ENCODE peak calls at places on chromosomes 2 and 18, in eight cellular contexts. One of them, this sample, is unnamed.

GRCh38 chr2:148896116-148896515 is 21.1 kb downstream of the KIF5C start:
- DNase-seq in thoracic aorta: no peak
- DNase-seq in GM23338: no peak
- DNase-seq in IMR-90: no peak
- DNase-seq in fibroblast of the aortic adventitia: no peak
- DNase-seq in AG04450: no peak
- DNase-seq in WERI-Rb-1: no peak
- DNase-seq in brain microvascular endothelial cell: no peak
- DNase-seq in this sample: no peak

GRCh38 chr18:35694803-35695202 is 113.3 kb downstream of the GALNT1 start:
- DNase-seq in WERI-Rb-1: no peak
- DNase-seq in thoracic aorta: no peak
- DNase-seq in AG04450: no peak
- DNase-seq in fibroblast of the aortic adventitia: no peak
- DNase-seq in GM23338: no peak
- DNase-seq in brain microvascular endothelial cell: no peak
- DNase-seq in IMR-90: no peak
- DNase-seq in this sample: no peak

GRCh38 chr2:98026927-98027522 is 31.3 kb upstream of the TMEM131 start:
- DNase-seq in GM23338: no peak
- DNase-seq in WERI-Rb-1: no peak
- DNase-seq in IMR-90: no peak
- DNase-seq in brain microvascular endothelial cell: no peak
- DNase-seq in thoracic aorta: no peak
- DNase-seq in AG04450: no peak
- DNase-seq in fibroblast of the aortic adventitia: no peak
- DNase-seq in this sample: no peak

GRCh38 chr2:142557391-142557790 is 320.1 kb upstream of the KYNU start:
- DNase-seq in WERI-Rb-1: no peak
- DNase-seq in GM23338: no peak
- DNase-seq in thoracic aorta: no peak
- DNase-seq in brain microvascular endothelial cell: peak
- DNase-seq in AG04450: no peak
- DNase-seq in IMR-90: no peak
- DNase-seq in fibroblast of the aortic adventitia: no peak
- DNase-seq in this sample: peak

GRCh38 chr2:2701176-2701781 is 370.2 kb upstream of the MYT1L start:
- DNase-seq in brain microvascular endothelial cell: no peak
- DNase-seq in thoracic aorta: no peak
- DNase-seq in fibroblast of the aortic adventitia: no peak
- DNase-seq in WERI-Rb-1: no peak
- DNase-seq in GM23338: no peak
- DNase-seq in AG04450: no peak
- DNase-seq in IMR-90: no peak
- DNase-seq in this sample: no peak

GRCh38 chr2:208183526-208183925 is 6.3 kb downstream of the C2orf80 start:
- DNase-seq in thoracic aorta: no peak
- DNase-seq in AG04450: no peak
- DNase-seq in brain microvascular endothelial cell: no peak
- DNase-seq in IMR-90: no peak
- DNase-seq in WERI-Rb-1: no peak
- DNase-seq in fibroblast of the aortic adventitia: no peak
- DNase-seq in GM23338: peak
- DNase-seq in this sample: no peak

GRCh38 chr18:48326901-48327675 is 82.1 kb downstream of the ZBTB7C start:
- DNase-seq in IMR-90: peak
- DNase-seq in AG04450: no peak
- DNase-seq in GM23338: no peak
- DNase-seq in brain microvascular endothelial cell: peak
- DNase-seq in WERI-Rb-1: no peak
- DNase-seq in thoracic aorta: no peak
- DNase-seq in fibroblast of the aortic adventitia: peak
- DNase-seq in this sample: peak

GRCh38 chr2:234495076-234495800 is 1.6 kb downstream of the ARL4C start:
- DNase-seq in thoracic aorta: no peak
- DNase-seq in WERI-Rb-1: no peak
- DNase-seq in IMR-90: peak
- DNase-seq in brain microvascular endothelial cell: no peak
- DNase-seq in AG04450: no peak
- DNase-seq in GM23338: peak
- DNase-seq in fibroblast of the aortic adventitia: peak
- DNase-seq in this sample: no peak

GRCh38 chr2:100238471-100238870 is 83.8 kb downstream of the LONRF2 start:
- DNase-seq in IMR-90: no peak
- DNase-seq in WERI-Rb-1: no peak
- DNase-seq in fibroblast of the aortic adventitia: no peak
- DNase-seq in GM23338: no peak
- DNase-seq in AG04450: no peak
- DNase-seq in thoracic aorta: no peak
- DNase-seq in brain microvascular endothelial cell: no peak
- DNase-seq in this sample: no peak

GRCh38 chr18:30106356-30106755 is 936.2 kb downstream of the DSC3 start:
- DNase-seq in fibroblast of the aortic adventitia: no peak
- DNase-seq in WERI-Rb-1: no peak
- DNase-seq in thoracic aorta: no peak
- DNase-seq in IMR-90: no peak
- DNase-seq in AG04450: no peak
- DNase-seq in GM23338: no peak
- DNase-seq in brain microvascular endothelial cell: no peak
- DNase-seq in this sample: no peak

GRCh38 chr2:48249093-48249492 is 280.9 kb upstream of the STON1 start:
- DNase-seq in thoracic aorta: no peak
- DNase-seq in fibroblast of the aortic adventitia: peak
- DNase-seq in GM23338: no peak
- DNase-seq in IMR-90: peak
- DNase-seq in WERI-Rb-1: no peak
- DNase-seq in brain microvascular endothelial cell: no peak
- DNase-seq in AG04450: peak
- DNase-seq in this sample: peak

GRCh38 chr2:108776475-108776874 is 10.1 kb upstream of the CCDC138 start:
- DNase-seq in thoracic aorta: no peak
- DNase-seq in GM23338: no peak
- DNase-seq in brain microvascular endothelial cell: no peak
- DNase-seq in fibroblast of the aortic adventitia: no peak
- DNase-seq in WERI-Rb-1: no peak
- DNase-seq in IMR-90: no peak
- DNase-seq in AG04450: no peak
- DNase-seq in this sample: no peak

GRCh38 chr2:44844651-44845270 is 96.7 kb upstream of the SIX3 start:
- DNase-seq in fibroblast of the aortic adventitia: no peak
- DNase-seq in AG04450: no peak
- DNase-seq in IMR-90: no peak
- DNase-seq in brain microvascular endothelial cell: no peak
- DNase-seq in WERI-Rb-1: no peak
- DNase-seq in thoracic aorta: no peak
- DNase-seq in GM23338: no peak
- DNase-seq in this sample: no peak

GRCh38 chr18:48037481-48038271 is 107.2 kb upstream of the SMAD2 start:
- DNase-seq in GM23338: peak
- DNase-seq in fibroblast of the aortic adventitia: no peak
- DNase-seq in AG04450: no peak
- DNase-seq in brain microvascular endothelial cell: no peak
- DNase-seq in IMR-90: no peak
- DNase-seq in WERI-Rb-1: peak
- DNase-seq in thoracic aorta: no peak
- DNase-seq in this sample: peak

GRCh38 chr2:185471441-185471840 is 267.2 kb upstream of the FSIP2 start:
- DNase-seq in WERI-Rb-1: no peak
- DNase-seq in IMR-90: no peak
- DNase-seq in fibroblast of the aortic adventitia: no peak
- DNase-seq in brain microvascular endothelial cell: no peak
- DNase-seq in GM23338: no peak
- DNase-seq in AG04450: no peak
- DNase-seq in thoracic aorta: no peak
- DNase-seq in this sample: no peak

GRCh38 chr18:48931680-48932461 is 18.9 kb downstream of the SMAD7 start:
- DNase-seq in brain microvascular endothelial cell: no peak
- DNase-seq in GM23338: no peak
- DNase-seq in WERI-Rb-1: no peak
- DNase-seq in thoracic aorta: no peak
- DNase-seq in fibroblast of the aortic adventitia: no peak
- DNase-seq in IMR-90: no peak
- DNase-seq in AG04450: no peak
- DNase-seq in this sample: peak

GRCh38 chr2:18959952-18960717 is 370.8 kb upstream of the NT5C1B start:
- DNase-seq in fibroblast of the aortic adventitia: peak
- DNase-seq in thoracic aorta: no peak
- DNase-seq in AG04450: no peak
- DNase-seq in brain microvascular endothelial cell: no peak
- DNase-seq in IMR-90: peak
- DNase-seq in GM23338: no peak
- DNase-seq in WERI-Rb-1: no peak
- DNase-seq in this sample: peak

GRCh38 chr2:11080253-11081115 is 74.8 kb upstream of the SLC66A3 start:
- DNase-seq in GM23338: peak
- DNase-seq in thoracic aorta: no peak
- DNase-seq in IMR-90: no peak
- DNase-seq in AG04450: no peak
- DNase-seq in brain microvascular endothelial cell: no peak
- DNase-seq in fibroblast of the aortic adventitia: no peak
- DNase-seq in WERI-Rb-1: no peak
- DNase-seq in this sample: no peak

GRCh38 chr18:61870151-61870550 is 22.7 kb downstream of the RNF152 start:
- DNase-seq in brain microvascular endothelial cell: peak
- DNase-seq in AG04450: peak
- DNase-seq in GM23338: no peak
- DNase-seq in IMR-90: peak
- DNase-seq in thoracic aorta: no peak
- DNase-seq in WERI-Rb-1: no peak
- DNase-seq in fibroblast of the aortic adventitia: no peak
- DNase-seq in this sample: peak

GRCh38 chr2:33477473-33478468 is 1.3 kb downstream of the RASGRP3 start:
- DNase-seq in AG04450: no peak
- DNase-seq in brain microvascular endothelial cell: no peak
- DNase-seq in thoracic aorta: no peak
- DNase-seq in IMR-90: no peak
- DNase-seq in GM23338: no peak
- DNase-seq in WERI-Rb-1: no peak
- DNase-seq in fibroblast of the aortic adventitia: no peak
- DNase-seq in this sample: no peak
- H3K4me3 ChIP-seq in AG04450: no peak
- H3K4me3 ChIP-seq in brain microvascular endothelial cell: no peak
- H3K4me3 ChIP-seq in thoracic aorta: peak
- H3K4me3 ChIP-seq in IMR-90: no peak
- H3K4me3 ChIP-seq in GM23338: no peak
- H3K4me3 ChIP-seq in WERI-Rb-1: no peak
- H3K4me3 ChIP-seq in fibroblast of the aortic adventitia: no peak
- H3K4me3 ChIP-seq in this sample: no peak

GRCh38 chr2:6074303-6074702 is 382.1 kb downstream of the SOX11 start:
- DNase-seq in IMR-90: peak
- DNase-seq in fibroblast of the aortic adventitia: no peak
- DNase-seq in GM23338: no peak
- DNase-seq in WERI-Rb-1: peak
- DNase-seq in AG04450: no peak
- DNase-seq in brain microvascular endothelial cell: no peak
- DNase-seq in thoracic aorta: no peak
- DNase-seq in this sample: no peak

GRCh38 chr2:6073260-6074141 is 381.3 kb downstream of the SOX11 start:
- DNase-seq in IMR-90: peak
- DNase-seq in WERI-Rb-1: peak
- DNase-seq in thoracic aorta: no peak
- DNase-seq in brain microvascular endothelial cell: peak
- DNase-seq in fibroblast of the aortic adventitia: no peak
- DNase-seq in AG04450: peak
- DNase-seq in GM23338: no peak
- DNase-seq in this sample: no peak

GRCh38 chr2:6071536-6071935 is 379.4 kb downstream of the SOX11 start:
- DNase-seq in AG04450: no peak
- DNase-seq in WERI-Rb-1: no peak
- DNase-seq in IMR-90: no peak
- DNase-seq in fibroblast of the aortic adventitia: no peak
- DNase-seq in GM23338: no peak
- DNase-seq in thoracic aorta: no peak
- DNase-seq in brain microvascular endothelial cell: no peak
- DNase-seq in this sample: no peak

GRCh38 chr2:6069354-6069753 is 377.2 kb downstream of the SOX11 start:
- DNase-seq in AG04450: no peak
- DNase-seq in IMR-90: peak
- DNase-seq in thoracic aorta: no peak
- DNase-seq in GM23338: peak
- DNase-seq in WERI-Rb-1: peak
- DNase-seq in fibroblast of the aortic adventitia: no peak
- DNase-seq in brain microvascular endothelial cell: no peak
- DNase-seq in this sample: no peak

GRCh38 chr2:6072757-6073156 is 380.6 kb downstream of the SOX11 start:
- DNase-seq in thoracic aorta: no peak
- DNase-seq in WERI-Rb-1: peak
- DNase-seq in IMR-90: no peak
- DNase-seq in AG04450: no peak
- DNase-seq in fibroblast of the aortic adventitia: no peak
- DNase-seq in GM23338: no peak
- DNase-seq in brain microvascular endothelial cell: no peak
- DNase-seq in this sample: no peak
- H3K4me3 ChIP-seq in thoracic aorta: no peak
- H3K4me3 ChIP-seq in WERI-Rb-1: peak
- H3K4me3 ChIP-seq in IMR-90: no peak
- H3K4me3 ChIP-seq in AG04450: no peak
- H3K4me3 ChIP-seq in fibroblast of the aortic adventitia: no peak
- H3K4me3 ChIP-seq in GM23338: no peak
- H3K4me3 ChIP-seq in brain microvascular endothelial cell: no peak
- H3K4me3 ChIP-seq in this sample: no peak

GRCh38 chr2:205763708-205764501 is 81.6 kb downstream of the NRP2 start:
- DNase-seq in AG04450: peak
- DNase-seq in fibroblast of the aortic adventitia: peak
- DNase-seq in WERI-Rb-1: no peak
- DNase-seq in IMR-90: peak
- DNase-seq in brain microvascular endothelial cell: peak
- DNase-seq in thoracic aorta: no peak
- DNase-seq in GM23338: peak
- DNase-seq in this sample: peak
- H3K4me3 ChIP-seq in AG04450: no peak
- H3K4me3 ChIP-seq in fibroblast of the aortic adventitia: no peak
- H3K4me3 ChIP-seq in WERI-Rb-1: no peak
- H3K4me3 ChIP-seq in IMR-90: no peak
- H3K4me3 ChIP-seq in brain microvascular endothelial cell: peak
- H3K4me3 ChIP-seq in thoracic aorta: no peak
- H3K4me3 ChIP-seq in GM23338: peak
- H3K4me3 ChIP-seq in this sample: no peak

DNA sequence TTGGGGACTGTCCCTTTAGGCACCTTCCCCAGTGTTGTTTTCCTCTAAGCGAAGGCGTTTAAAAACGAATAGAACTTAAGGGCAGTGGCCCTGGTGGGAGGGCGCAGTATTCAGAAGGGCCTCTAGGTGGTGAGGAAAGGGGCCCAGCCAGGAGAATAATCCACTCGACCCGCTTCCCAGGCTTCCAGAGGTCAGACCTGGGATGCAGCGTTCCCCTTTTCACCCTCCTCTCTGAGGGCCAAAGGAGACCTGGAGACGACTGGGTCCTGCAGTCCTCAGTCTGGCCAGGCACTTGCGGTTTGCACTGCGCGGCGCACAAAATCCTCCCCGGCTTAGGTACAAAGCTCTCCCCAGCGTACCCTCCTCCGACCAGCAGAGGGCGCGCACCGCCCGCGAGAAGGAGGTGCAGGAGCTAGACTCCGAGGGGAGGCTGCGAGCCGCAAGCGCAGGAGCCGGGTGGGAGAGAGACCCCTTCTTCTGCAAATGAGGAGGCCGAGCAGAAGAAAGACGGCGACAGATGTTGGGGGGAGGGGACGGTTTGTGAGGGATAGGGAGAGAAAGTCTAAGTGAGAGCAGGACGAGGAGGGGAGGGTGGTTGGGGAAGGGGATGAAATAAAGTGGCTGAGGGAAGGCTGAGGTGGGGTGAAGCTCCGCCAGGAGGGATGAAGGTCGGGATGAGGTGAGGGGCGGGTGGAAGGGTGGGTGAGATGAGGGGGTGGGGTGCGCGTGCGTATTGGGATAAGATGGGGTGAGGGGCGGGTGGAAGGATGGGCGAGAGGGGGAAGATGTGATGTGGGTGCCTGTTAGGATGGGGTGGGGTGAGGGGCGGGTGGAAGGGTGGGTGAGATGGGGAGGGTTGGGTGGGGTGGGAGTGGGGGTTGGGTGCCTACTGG is 4.9 kb downstream of the FEV start:
- DNase-seq in AG04450: no peak
- DNase-seq in WERI-Rb-1: peak
- DNase-seq in brain microvascular endothelial cell: peak
- DNase-seq in thoracic aorta: no peak
- DNase-seq in fibroblast of the aortic adventitia: peak
- DNase-seq in GM23338: peak
- DNase-seq in IMR-90: peak
- DNase-seq in this sample: peak
- H3K4me3 ChIP-seq in AG04450: peak
- H3K4me3 ChIP-seq in WERI-Rb-1: peak
- H3K4me3 ChIP-seq in brain microvascular endothelial cell: peak
- H3K4me3 ChIP-seq in thoracic aorta: peak
- H3K4me3 ChIP-seq in fibroblast of the aortic adventitia: peak
- H3K4me3 ChIP-seq in GM23338: peak
- H3K4me3 ChIP-seq in IMR-90: no peak
- H3K4me3 ChIP-seq in this sample: peak

This sample was measured in fibroblast of pulmonary artery.